ENCODE peak calls at places on chromosomes 1 and 21, in seven cellular contexts. Z is osteocyte; B is B cell; P is CD4-positive, alpha-beta T cell; A is WTC11; T is GM12865; E is psoas muscle. S is an unnamed sample.

GRCh38 chr1:115293899-115294298 is 44.1 kb downstream of the NGF start:
- DNase-seq in P (no peak), E (no peak), A (no peak), B (no peak), Z (no peak), T (no peak), S (no peak)

GRCh38 chr1:5742032-5742431 is 250.2 kb downstream of the NPHP4 start:
- DNase-seq in Z (no peak), E (no peak), A (no peak), T (no peak), B (no peak), P (no peak), S (no peak)

GRCh38 chr1:230158422-230159291 is 91.6 kb downstream of the GALNT2 start:
- DNase-seq in T (no peak), P (no peak), Z (no peak), E (no peak), A (no peak), B (no peak), S (no peak)

GRCh38 chr1:53525595-53525994 is 66.4 kb downstream of the DMRTB1 start:
- DNase-seq in P (no peak), B (no peak), T (no peak), A (peak), Z (no peak), E (no peak), S (no peak)

GRCh38 chr1:231248778-231249177 is 7.8 kb downstream of the GNPAT start:
- DNase-seq in A (no peak), P (no peak), E (no peak), B (no peak), Z (no peak), T (no peak), S (no peak)

GRCh38 chr1:168348146-168348709 is 67.6 kb downstream of the TBX19 start:
- DNase-seq in A (no peak), T (peak), P (no peak), E (no peak), Z (no peak), B (peak), S (no peak)

GRCh38 chr1:157782946-157783345 is 6.0 kb upstream of the FCRL2 start:
- DNase-seq in P (no peak), E (no peak), B (no peak), Z (no peak), T (no peak), A (no peak), S (no peak)

GRCh38 chr1:154603317-154603716 is 4.7 kb downstream of the ADAR start:
- DNase-seq in P (no peak), Z (no peak), B (no peak), E (no peak), A (no peak), T (no peak), S (no peak)

GRCh38 chr21:25506887-25507286 is 100.4 kb downstream of the MRPL39 start:
- DNase-seq in P (no peak), B (no peak), A (no peak), E (no peak), T (no peak), Z (no peak), S (no peak)

GRCh38 chr1:205505791-205506190 is 1.3 kb downstream of the CDK18 start:
- DNase-seq in B (no peak), T (no peak), P (no peak), A (no peak), E (no peak), Z (no peak), S (no peak)

GRCh38 chr1:101122452-101123166 is 97.0 kb upstream of the DPH5 start:
- DNase-seq in E (no peak), P (no peak), B (no peak), Z (no peak), A (no peak), T (peak), S (no peak)

GRCh38 chr1:24285231-24285630 is 33.9 kb upstream of the GRHL3 start:
- DNase-seq in A (no peak), B (no peak), T (no peak), Z (no peak), E (no peak), P (no peak), S (no peak)

GRCh38 chr1:240021709-240022108 is 70.0 kb upstream of the FMN2 start:
- DNase-seq in T (no peak), Z (no peak), E (no peak), B (no peak), A (no peak), P (no peak), S (no peak)

GRCh38 chr1:157774412-157774811 is 2.5 kb downstream of the FCRL2 start:
- DNase-seq in T (no peak), P (no peak), B (no peak), Z (no peak), A (no peak), E (no peak), S (no peak)

DNA sequence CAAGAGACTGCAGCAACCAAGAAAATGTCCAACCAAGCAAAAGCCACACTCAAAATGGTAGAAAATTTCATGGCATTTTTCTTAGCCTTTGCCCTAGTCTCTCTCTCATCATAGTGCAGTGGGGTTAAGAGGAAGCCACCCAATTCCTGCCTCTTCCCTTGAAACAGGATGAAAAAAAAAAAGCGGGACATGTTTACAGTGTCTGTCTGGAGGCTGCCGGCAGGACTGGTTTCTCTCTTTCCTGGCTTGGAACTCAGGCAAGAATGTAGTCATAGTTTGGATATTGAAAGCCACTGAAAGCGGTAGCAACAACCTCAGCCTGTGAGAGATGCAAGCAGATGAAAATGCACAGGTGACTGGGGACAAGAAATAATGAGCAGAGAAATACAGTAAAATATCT is 13.3 kb upstream of the TNFSF18 start:
- DNase-seq in T (no peak), Z (no peak), A (no peak), B (no peak), P (no peak), E (no peak), S (no peak)
- TF ChIP-seq CTCF in T (no peak), Z (no peak), A (no peak), B (no peak), P (no peak), E (no peak), S (no peak)

DNA sequence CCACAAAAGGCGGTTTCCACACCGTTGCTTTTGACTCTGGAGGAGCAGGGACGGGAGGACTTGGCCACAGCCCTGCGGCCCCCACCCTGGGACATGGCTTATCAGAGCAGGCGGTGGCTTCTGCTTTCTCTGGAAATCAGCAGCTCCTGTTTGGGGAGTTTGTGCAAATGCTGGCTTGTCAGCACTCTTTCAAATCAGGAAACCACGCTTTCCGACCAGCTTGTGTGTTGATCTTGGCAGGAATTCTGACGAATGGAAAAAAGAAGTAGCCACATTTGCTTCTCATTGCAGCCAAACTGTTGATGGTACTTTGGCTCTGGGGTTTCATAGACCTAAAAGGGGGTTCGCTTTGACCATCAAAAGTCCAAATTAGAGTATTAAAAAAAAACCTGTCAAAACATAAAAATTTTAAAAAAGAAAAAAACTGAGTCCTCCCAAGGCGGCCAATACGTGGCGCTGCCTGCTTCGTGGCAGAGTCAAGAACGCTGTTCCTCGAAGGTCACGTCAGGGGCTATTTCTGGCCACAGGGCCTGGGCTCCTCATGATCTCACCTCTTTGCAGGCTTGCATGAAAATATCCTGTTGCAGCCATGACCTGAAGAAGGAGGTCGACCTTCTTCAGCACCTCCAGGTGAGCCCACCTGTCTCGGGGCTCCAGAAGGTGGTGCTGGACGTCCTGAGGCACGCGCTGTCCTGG is 80.8 kb upstream of the EFHD2 start:
- DNase-seq in B (no peak), T (no peak), E (peak), Z (no peak), A (no peak), P (no peak), S (no peak)
- TF ChIP-seq CTCF in B (no peak), T (no peak), E (peak), Z (no peak), A (no peak), P (no peak), S (no peak)

GRCh38 chr1:17849216-17849615 is 94.1 kb downstream of the ACTL8 start:
- DNase-seq in B (no peak), A (peak), T (no peak), Z (no peak), P (no peak), E (no peak), S (no peak)
- TF ChIP-seq CTCF in B (no peak), A (no peak), T (no peak), Z (no peak), P (no peak), E (no peak), S (no peak)

GRCh38 chr1:70616946-70617345 is 205.9 kb downstream of the CTH start:
- DNase-seq in E (no peak), P (no peak), B (no peak), A (no peak), Z (no peak), T (no peak), S (no peak)

DNA sequence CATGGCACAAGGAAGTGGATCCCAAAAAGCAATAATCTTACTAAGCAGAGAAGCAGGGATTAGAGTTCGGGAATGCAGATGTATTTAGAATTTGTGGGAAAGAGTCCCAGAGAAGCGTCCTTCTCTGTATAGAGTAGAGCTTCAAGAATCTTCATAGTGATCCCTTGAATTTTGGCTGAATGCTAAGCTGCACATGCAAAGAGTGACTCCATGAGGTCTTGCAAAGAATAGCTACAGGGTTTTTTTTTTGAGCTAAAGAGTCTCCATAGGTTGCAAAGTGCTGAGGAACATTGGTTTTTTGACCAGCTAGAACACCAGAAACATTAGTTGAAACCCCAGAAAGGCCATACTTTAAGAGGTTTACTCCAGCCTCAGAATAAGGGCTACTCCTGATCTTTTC is 206.7 kb downstream of the CTH start:
- DNase-seq in B (no peak), T (no peak), P (no peak), Z (no peak), E (no peak), A (no peak), S (no peak)
- TF ChIP-seq CTCF in B (no peak), T (no peak), P (no peak), Z (no peak), E (no peak), A (no peak), S (no peak)

S was measured in omental fat pad.